ENCODE peak calls at places on chromosomes 7 and 10, in nine cellular contexts. G, D, X, Z, B, P, L, I and N are unnamed samples.

GRCh38 chr10:59362991-59363390 is 642 bp upstream of the FAM13C start:
- DNase-seq in L (peak; percentile 45), D (peak; percentile 46), X (peak; percentile 74), I (peak; percentile 0), G (no peak), P (peak; percentile 13), B (no peak), Z (peak; percentile 37), N (peak; percentile 68)

GRCh38 chr7:99404977-99405320 is 3.4 kb downstream of the PDAP1 start:
- DNase-seq in G (no peak), L (no peak), Z (no peak), X (no peak), I (no peak), D (no peak), P (no peak), B (no peak), N (no peak)

GRCh38 chr7:131544449-131545425 is 11.7 kb downstream of the PODXL start:
- DNase-seq in P (peak; percentile 80), X (peak; percentile 64), L (no peak), B (peak; percentile 40), I (no peak), G (peak; percentile 47), D (peak; percentile 75), Z (no peak), N (no peak)

GRCh38 chr7:148672041-148672440 is 26.7 kb upstream of the CUL1 start:
- DNase-seq in G (no peak), X (no peak), P (no peak), I (no peak), L (no peak), D (no peak), B (no peak), Z (no peak), N (no peak)

GRCh38 chr7:159020987-159021386 is 123.7 kb downstream of the VIPR2 start:
- DNase-seq in X (no peak), B (no peak), Z (no peak), G (no peak), P (no peak), I (no peak), L (no peak), D (no peak), N (no peak)

GRCh38 chr10:4766449-4766848 is 59.6 kb upstream of the AKR1E2 start:
- DNase-seq in X (no peak), G (no peak), L (no peak), B (no peak), I (no peak), P (no peak), D (peak; percentile 80), Z (no peak), N (no peak)

GRCh38 chr10:3477683-3478082 is 305.1 kb upstream of the PITRM1 start:
- DNase-seq in D (no peak), I (no peak), Z (no peak), X (no peak), G (no peak), P (no peak), L (no peak), B (no peak), N (peak; percentile 94)

GRCh38 chr7:120742370-120742769 is 115.6 kb downstream of the TSPAN12 start:
- DNase-seq in P (no peak), I (no peak), G (no peak), L (no peak), D (no peak), Z (no peak), X (peak; percentile 43), B (no peak), N (no peak)

GRCh38 chr10:127904311-127904710 is 2.6 kb upstream of the PTPRE start:
- DNase-seq in D (no peak), X (no peak), L (no peak), B (no peak), G (no peak), P (no peak), Z (no peak), I (no peak), N (no peak)

GRCh38 chr10:125448596-125448995 is 234.4 kb downstream of the TEX36 start:
- DNase-seq in G (no peak), I (peak; percentile 16), X (peak; percentile 4), B (peak; percentile 8), P (no peak), L (peak; percentile 2), D (no peak), Z (peak; percentile 19), N (no peak)

GRCh38 chr10:77348082-77348481 is 289.5 kb downstream of the KCNMA1 start:
- DNase-seq in D (peak; percentile 79), Z (no peak), L (no peak), X (no peak), I (no peak), G (peak; percentile 18), B (no peak), P (no peak), N (no peak)

GRCh38 chr7:101890666-101891065 is 73.2 kb downstream of the CUX1 start:
- DNase-seq in Z (no peak), I (no peak), G (no peak), L (no peak), X (no peak), P (no peak), B (no peak), D (no peak), N (no peak)

GRCh38 chr7:41232086-41232485 is 470.8 kb downstream of the INHBA start:
- DNase-seq in X (no peak), G (no peak), Z (no peak), P (no peak), L (no peak), B (no peak), I (no peak), D (peak; percentile 46), N (no peak)

GRCh38 chr10:121509776-121510175 is 88.5 kb downstream of the FGFR2 start:
- DNase-seq in G (no peak), Z (no peak), I (no peak), X (no peak), L (no peak), D (no peak), P (no peak), B (no peak), N (no peak)

GRCh38 chr7:95412075-95412474 is 15.9 kb upstream of the PON3 start:
- DNase-seq in Z (no peak), X (no peak), D (no peak), P (no peak), G (no peak), I (no peak), B (no peak), L (no peak), N (no peak)

GRCh38 chr10:90813592-90814365 is 44.1 kb downstream of the HTR7 start:
- DNase-seq in Z (no peak), G (no peak), X (peak; percentile 13), P (no peak), L (no peak), B (no peak), D (peak; percentile 15), I (no peak), N (peak; percentile 9)

GRCh38 chr10:104349623-104350142 is 4.0 kb upstream of the CFAP58 start:
- DNase-seq in B (peak; percentile 68), Z (peak; percentile 20), X (no peak), D (peak; percentile 47), L (peak; percentile 24), I (no peak), G (no peak), P (no peak), N (peak; percentile 94)